ENCODE peak calls at places on chromosomes 16 and 17, in six cellular contexts. R, G, Y, P, K and F are unnamed samples. For H3K79me1, the result is how much of the 10 kb centered on the place peaks cover.

GRCh38 chr17:6381526-6382135 is 53.3 kb downstream of the AIPL1 start:
- DNase-seq in G (no peak), R (no peak), P (peak), K (no peak), Y (no peak), F (no peak)

GRCh38 chr17:77674358-77674757 is 284.1 kb upstream of the TNRC6C start:
- DNase-seq in P (no peak), G (no peak), Y (no peak), R (no peak), K (no peak), F (no peak)

GRCh38 chr16:85253127-85253941 is 141.1 kb upstream of the CIBAR2 start:
- DNase-seq in R (peak), K (peak), Y (peak), P (peak), G (no peak), F (peak)

GRCh38 chr17:65920996-65921395 is 270.9 kb downstream of the CEP112 start:
- DNase-seq in R (no peak), P (no peak), Y (no peak), K (no peak), G (no peak), F (peak)

GRCh38 chr17:35046740-35047283 is 16.7 kb downstream of the RFFL start:
- DNase-seq in R (no peak), G (no peak), P (no peak), Y (peak), K (no peak), F (no peak)

GRCh38 chr17:80246726-80247125 is 13.9 kb upstream of the RNF213 start:
- DNase-seq in K (no peak), Y (no peak), R (no peak), P (no peak), G (no peak), F (no peak)

GRCh38 chr16:89036776-89037175 is 56.9 kb upstream of the ACSF3 start:
- DNase-seq in Y (no peak), P (no peak), R (no peak), G (no peak), K (no peak), F (no peak)

GRCh38 chr17:31415004-31415454 is 23.6 kb downstream of the RAB11FIP4 start:
- DNase-seq in P (no peak), K (no peak), Y (no peak), G (no peak), R (no peak), F (peak)

GRCh38 chr16:85832578-85833539 is 33.4 kb downstream of the COX4I1 start:
- DNase-seq in G (no peak), P (no peak), K (no peak), R (no peak), Y (no peak), F (no peak)

GRCh38 chr17:78272181-78272913 is 40.9 kb downstream of the TMEM235 start:
- DNase-seq in P (peak), K (peak), G (no peak), Y (peak), R (no peak), F (peak)

GRCh38 chr16:57764341-57765159 is 29.0 kb downstream of the KATNB1 start:
- DNase-seq in P (peak), G (peak), K (peak), Y (peak), R (no peak), F (peak)

GRCh38 chr16:4945560-4946502 is 8.9 kb upstream of the PPL start:
- DNase-seq in R (no peak), K (peak), P (peak), G (no peak), Y (no peak), F (no peak)

GRCh38 chr17:67246648-67247415 is 1.8 kb upstream of the HELZ start:
- DNase-seq in Y (peak), R (no peak), P (peak), G (peak), K (peak), F (peak)

GRCh38 chr17:4154201-4154600 is 11.2 kb downstream of the CYB5D2 start:
- DNase-seq in G (no peak), K (no peak), R (no peak), P (no peak), Y (no peak), F (no peak)

GRCh38 chr17:1577186-1577585 is 14.6 kb upstream of the PITPNA start:
- DNase-seq in P (peak), R (no peak), Y (peak), K (peak), G (no peak), F (peak)

GRCh38 chr16:22141746-22142145 is 20.6 kb upstream of the SDR42E2 start:
- DNase-seq in P (peak), K (no peak), Y (peak), R (no peak), G (no peak), F (peak)

GRCh38 chr16:89658221-89658879 is 714 bp downstream of the SPATA33 start:
- DNase-seq in P (peak), Y (no peak), K (no peak), R (no peak), G (no peak), F (peak)

GRCh38 chr17:40065771-40066510 is 3.2 kb downstream of the THRA start:
- DNase-seq in R (no peak), K (no peak), G (no peak), P (no peak), Y (no peak), F (no peak)

GRCh38 chr17:68011199-68011665 is 15.0 kb upstream of the C17orf58 start:
- DNase-seq in K (peak), Y (no peak), P (peak), G (no peak), R (peak), F (peak)

GRCh38 chr17:79811036-79811887 is 14.4 kb upstream of the CBX8 start:
- DNase-seq in P (no peak), R (no peak), Y (no peak), G (no peak), K (no peak), F (no peak)

GRCh38 chr16:57610611-57611010 is 17.8 kb upstream of the ADGRG1 start:
- DNase-seq in R (no peak), G (no peak), K (no peak), P (no peak), Y (no peak), F (no peak)

GRCh38 chr17:7988750-7989178 is 13.7 kb upstream of the GUCY2D start:
- DNase-seq in K (peak), P (peak), G (no peak), R (peak), Y (peak), F (peak)

GRCh38 chr17:57697891-57698708 is 47.0 kb downstream of the CCDC182 start:
- DNase-seq in Y (no peak), R (no peak), G (no peak), K (no peak), P (no peak), F (peak)

GRCh38 chr16:56888806-56889205 is 23.8 kb downstream of the SLC12A3 start:
- DNase-seq in G (no peak), R (no peak), K (no peak), P (no peak), Y (no peak), F (no peak)

DNA sequence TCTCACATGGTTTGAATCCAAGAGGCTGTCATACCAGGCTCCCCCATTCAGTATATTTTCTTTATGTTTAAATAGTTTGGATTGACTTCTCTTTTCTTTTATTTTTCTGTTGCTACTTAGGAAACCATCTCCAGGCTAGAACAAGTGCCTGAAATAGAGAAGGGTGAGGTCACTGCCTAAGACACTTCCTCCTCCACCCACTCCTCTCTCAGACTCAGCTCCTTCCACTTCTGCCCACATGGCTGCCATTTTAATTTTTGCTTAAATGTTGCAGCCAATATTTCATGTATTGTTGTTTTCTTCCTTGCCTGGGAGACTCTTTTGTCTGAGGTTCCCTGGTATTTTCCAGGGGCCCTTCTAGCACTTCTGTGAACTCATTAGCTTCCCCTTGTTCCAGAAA is 707.2 kb downstream of the MAF start:
- DNase-seq in P (no peak), Y (no peak), G (no peak), K (no peak), R (no peak), F (no peak)
- H3K4me3 ChIP-seq in P (no peak), Y (no peak), G (no peak), K (no peak), R (no peak), F (no peak)

DNA sequence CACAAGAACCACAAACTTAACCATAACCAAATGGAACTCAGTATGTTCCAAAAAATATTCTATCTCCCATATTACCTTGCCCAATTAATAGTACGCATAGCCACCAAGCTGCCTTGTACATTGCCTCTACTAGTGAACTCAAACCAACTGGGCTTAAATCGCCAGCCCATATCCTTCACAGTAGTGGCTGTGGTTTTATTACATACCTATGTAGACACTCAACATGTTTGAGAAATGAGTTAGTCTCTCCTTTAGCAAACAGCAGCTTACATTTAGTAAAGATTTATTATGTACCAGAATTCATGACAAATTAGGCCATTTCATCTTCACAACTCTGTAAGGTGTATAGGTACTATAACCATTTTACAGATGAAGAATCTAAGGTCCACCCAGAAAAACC is 41.4 kb downstream of the GRB2 start:
- DNase-seq in K (no peak), Y (peak), G (no peak), R (no peak), P (peak), F (no peak)
- H3K79me1 ChIP-seq in K (under half), Y (half or more), G (under half), R (under half), P (under half), F (under half)

DNA sequence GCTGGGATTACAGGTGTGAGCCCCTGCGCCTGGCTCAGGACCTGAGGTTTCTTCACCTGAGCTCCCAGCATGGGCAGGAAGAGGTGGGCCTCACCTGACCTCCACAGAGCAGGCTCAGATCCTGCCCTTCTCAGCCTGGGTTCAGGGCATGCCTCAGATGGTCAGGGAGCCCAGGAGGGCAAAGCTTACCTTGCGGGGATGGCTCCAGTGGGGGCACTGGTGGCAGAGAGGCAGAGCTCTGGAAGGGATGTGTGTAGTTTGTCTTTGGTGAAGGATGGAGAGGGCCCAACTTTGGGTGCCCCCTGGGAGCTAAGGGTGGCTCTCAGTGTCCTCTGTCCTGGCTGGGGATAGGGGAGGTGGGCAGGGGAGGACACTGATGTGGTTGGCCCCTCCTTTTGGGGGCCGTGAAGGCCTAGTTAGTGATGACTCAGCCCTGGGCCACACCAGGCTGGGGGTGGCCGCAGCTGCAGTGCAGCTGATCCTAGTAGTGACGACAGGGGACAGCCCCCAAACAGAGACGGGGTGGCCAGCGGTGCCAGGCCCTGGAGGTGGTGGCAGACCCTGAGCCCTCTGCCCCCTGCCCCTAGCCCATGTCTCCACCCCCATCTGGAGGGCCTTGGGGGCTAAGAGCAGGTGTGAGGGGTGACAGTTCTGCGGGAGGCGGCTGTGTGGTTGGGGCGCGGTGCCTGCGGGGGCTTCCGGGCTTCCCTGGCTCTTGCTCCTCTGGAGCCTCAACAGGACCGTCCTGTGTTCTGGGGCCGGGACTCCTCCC is 5.8 kb downstream of the NHERF2 start:
- DNase-seq in G (no peak), R (no peak), Y (peak), P (peak), K (no peak), F (no peak)
- H3K4me3 ChIP-seq in G (no peak), R (no peak), Y (no peak), P (no peak), K (no peak), F (no peak)

DNA sequence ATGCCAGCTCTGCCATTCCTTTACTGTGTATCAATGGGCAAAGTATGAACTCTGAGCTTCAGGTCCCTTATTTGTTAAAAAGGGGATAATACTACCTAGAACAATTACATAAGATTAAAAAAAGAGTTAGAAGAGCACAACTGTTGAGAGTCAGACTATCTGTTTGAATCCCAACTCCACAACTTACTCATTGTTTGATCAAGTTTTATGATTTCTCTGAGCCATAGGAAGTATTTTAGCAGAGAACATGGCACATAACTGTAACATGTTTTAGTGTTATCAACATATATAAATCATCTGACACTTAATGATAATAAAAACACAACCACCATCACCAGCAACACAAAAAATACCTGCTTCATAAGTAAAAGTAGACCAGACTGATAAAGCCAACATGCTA is 421.3 kb downstream of the ZFHX3 start:
- DNase-seq in Y (no peak), R (no peak), P (no peak), K (no peak), G (no peak), F (no peak)
- H3K79me1 ChIP-seq in Y (under half), R (under half), P (under half), K (under half), G (under half), F (under half)

GRCh38 chr17:45172541-45173286 is 11.0 kb downstream of the HEXIM2 start:
- DNase-seq in R (no peak), Y (peak), K (no peak), G (no peak), P (peak), F (peak)
- H3K4me3 ChIP-seq in R (no peak), Y (no peak), K (no peak), G (no peak), P (no peak), F (no peak)

DNA sequence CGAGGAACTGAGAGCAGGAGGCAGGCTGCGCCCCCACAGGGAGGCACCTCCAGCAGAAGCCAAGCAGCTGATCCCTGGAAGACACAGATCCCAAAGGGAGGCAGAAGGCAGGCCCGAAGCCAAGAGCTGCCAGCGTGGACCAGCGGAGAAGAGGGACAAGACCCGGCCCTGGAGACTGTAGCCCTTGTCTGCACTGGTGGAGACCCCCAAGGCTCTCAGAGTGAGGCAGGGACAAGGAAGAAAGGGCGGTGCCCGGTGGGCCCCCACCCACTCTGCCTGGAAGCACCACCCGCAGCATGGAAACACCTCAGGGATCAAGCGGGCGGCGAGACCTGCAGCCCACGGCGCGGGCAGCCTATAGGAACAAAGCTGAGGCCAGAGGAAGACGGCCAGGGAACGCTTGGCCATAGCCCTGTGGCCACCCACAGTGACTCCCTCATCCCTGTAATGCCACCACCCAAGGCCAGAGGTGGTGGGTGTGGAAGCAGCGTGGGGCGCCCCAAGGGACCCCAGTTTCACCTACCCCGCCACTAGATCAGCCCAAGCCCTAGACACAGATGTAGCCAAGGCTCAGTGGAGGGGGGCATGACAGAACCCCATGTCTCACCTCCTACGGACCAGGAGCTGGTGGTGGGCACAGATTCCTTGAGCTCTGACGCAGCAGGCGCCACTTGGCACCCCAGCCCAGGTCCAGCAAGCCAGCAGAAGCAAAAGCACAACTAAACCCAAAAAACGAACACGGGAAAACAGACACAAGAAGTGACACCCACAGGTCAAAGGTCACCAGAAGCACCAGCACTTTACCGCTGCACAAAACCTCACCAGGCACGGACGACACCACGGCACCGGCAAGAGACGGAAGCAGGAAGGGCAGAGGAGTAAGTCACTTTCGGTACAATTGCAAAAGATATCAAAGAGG is 2.9 kb upstream of the SIRT7 start:
- DNase-seq in K (no peak), Y (no peak), R (no peak), G (no peak), P (no peak), F (no peak)
- H3K79me1 ChIP-seq in K (under half), Y (half or more), R (under half), G (under half), P (under half), F (under half)

GRCh38 chr17:48562934-48563333 is 15.2 kb downstream of the HOXB4 start:
- DNase-seq in Y (no peak), K (no peak), G (no peak), R (no peak), P (no peak), F (no peak)

GRCh38 chr17:48563385-48563838 is 14.7 kb downstream of the HOXB4 start:
- DNase-seq in R (no peak), Y (peak), G (no peak), K (no peak), P (peak), F (no peak)

GRCh38 chr17:48564200-48565023 is 13.7 kb downstream of the HOXB4 start:
- DNase-seq in Y (no peak), R (no peak), P (peak), G (no peak), K (no peak), F (no peak)

GRCh38 chr17:48565024-48565558 is 13.1 kb downstream of the HOXB4 start:
- DNase-seq in G (no peak), P (peak), Y (no peak), R (no peak), K (no peak), F (no peak)

GRCh38 chr17:48563867-48564199 is 14.3 kb downstream of the HOXB4 start:
- DNase-seq in R (no peak), Y (no peak), K (no peak), G (no peak), P (no peak), F (no peak)
- H3K4me3 ChIP-seq in R (no peak), Y (peak), K (no peak), G (no peak), P (peak), F (no peak)

DNA sequence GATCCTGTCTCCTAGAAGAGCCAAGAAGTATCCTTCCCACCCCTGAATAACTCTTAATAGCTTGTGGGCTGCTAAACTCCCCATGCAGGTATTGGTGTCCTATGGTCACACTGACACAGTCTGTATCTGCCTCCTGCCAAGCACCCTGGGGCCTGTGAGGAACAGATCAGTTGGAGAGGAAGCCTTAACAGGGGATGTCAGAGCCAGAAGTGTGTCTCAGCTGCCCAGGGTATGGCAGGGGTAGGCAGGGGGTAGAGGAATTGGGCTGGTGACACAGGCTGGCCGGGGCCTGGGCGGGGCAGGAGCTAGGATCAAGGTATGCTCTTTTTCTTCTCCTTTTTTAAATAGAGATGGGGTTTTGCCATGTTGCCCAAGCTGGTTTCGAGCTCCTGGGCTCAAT is 44.7 kb downstream of the DDX19A start:
- DNase-seq in G (no peak), Y (no peak), P (no peak), K (no peak), R (no peak), F (no peak)
- H3K79me1 ChIP-seq in G (under half), Y (under half), P (under half), K (under half), R (under half), F (under half)